ENCODE peak calls at places on chromosomes 13 and 19, in eight cellular contexts. Z, U, T, B, C, V, G and Q are unnamed samples.

GRCh38 chr19:40217027-40217810 is 965 bp downstream of the TTC9B start:
- DNase-seq in C (no peak), G (no peak), Z (no peak), U (no peak), T (peak; percentile 70), B (peak; percentile 76), V (peak; percentile 85), Q (no peak)

GRCh38 chr19:34393629-34394028 is 10.6 kb upstream of the PDCD2L start:
- DNase-seq in V (no peak), C (no peak), Z (no peak), G (no peak), U (no peak), T (no peak), B (no peak), Q (no peak)

GRCh38 chr19:1001538-1002166 is 1.4 kb downstream of the GRIN3B start:
- DNase-seq in C (no peak), Z (peak; percentile 65), G (peak; percentile 64), T (peak; percentile 34), V (no peak), B (no peak), U (no peak), Q (no peak)

GRCh38 chr13:99061411-99061810 is 83.5 kb upstream of the DOCK9 start:
- DNase-seq in B (no peak), T (no peak), V (no peak), C (no peak), U (no peak), Z (no peak), G (no peak), Q (no peak)

GRCh38 chr19:50551034-50551712 is 17.1 kb downstream of the LRRC4B start:
- DNase-seq in G (no peak), U (no peak), C (no peak), B (no peak), T (no peak), Z (no peak), V (no peak), Q (no peak)

GRCh38 chr13:98796191-98796590 is 43.7 kb upstream of the SLC15A1 start:
- DNase-seq in Z (no peak), B (no peak), U (no peak), G (no peak), C (no peak), V (no peak), T (no peak), Q (no peak)

GRCh38 chr19:5131866-5132561 is 163.1 kb downstream of the KDM4B start:
- DNase-seq in Z (no peak), G (no peak), V (no peak), U (no peak), B (no peak), C (no peak), T (no peak), Q (no peak)

GRCh38 chr13:108195146-108195545 is 20.2 kb downstream of the LIG4 start:
- DNase-seq in Z (no peak), U (no peak), B (no peak), T (no peak), C (no peak), G (no peak), V (no peak), Q (no peak)

GRCh38 chr19:55508120-55508519 is 19.9 kb downstream of the SSC5D start:
- DNase-seq in V (no peak), Z (no peak), U (no peak), G (no peak), C (no peak), T (peak; percentile 46), B (no peak), Q (no peak)

GRCh38 chr13:99895428-99895998 is 76.1 kb downstream of the ZIC5 start:
- DNase-seq in C (no peak), G (no peak), T (no peak), B (no peak), U (no peak), Z (no peak), V (no peak), Q (no peak)

GRCh38 chr19:49361438-49362047 is 673 bp downstream of the TEAD2 start:
- DNase-seq in T (peak; percentile 47), U (no peak), V (no peak), B (no peak), Z (no peak), C (peak; percentile 82), G (no peak), Q (peak; percentile 4)

GRCh38 chr19:49213791-49214190 is 56.2 kb downstream of the TRPM4 start:
- DNase-seq in G (no peak), B (no peak), V (no peak), Z (no peak), C (no peak), U (no peak), T (no peak), Q (no peak)

GRCh38 chr19:18843960-18844359 is 12.2 kb downstream of the UPF1 start:
- DNase-seq in V (no peak), U (no peak), B (no peak), Z (no peak), G (no peak), C (no peak), T (no peak), Q (no peak)

GRCh38 chr13:37640499-37640898 is 41.9 kb upstream of the POSTN start:
- DNase-seq in U (peak; percentile 14), B (no peak), G (no peak), Z (no peak), C (no peak), T (peak; percentile 2), V (no peak), Q (peak; percentile 1)

GRCh38 chr19:2603320-2603719 is 99.2 kb downstream of the GNG7 start:
- DNase-seq in T (no peak), G (no peak), Z (no peak), C (peak; percentile 77), V (no peak), U (no peak), B (no peak), Q (no peak)

GRCh38 chr19:5893907-5894703 is 9.5 kb downstream of the NDUFA11 start:
- DNase-seq in U (no peak), V (no peak), G (no peak), B (no peak), Z (no peak), C (no peak), T (no peak), Q (no peak)

GRCh38 chr13:20566917-20567755 is at the start of gene IFT88:
- DNase-seq in G (peak; percentile 52), V (peak; percentile 73), B (peak; percentile 19), Z (peak; percentile 67), C (peak; percentile 95), U (peak; percentile 50), T (peak; percentile 90), Q (peak; percentile 56)

GRCh38 chr13:77514336-77514726 is 21.2 kb upstream of the SCEL start:
- DNase-seq in U (no peak), C (no peak), Z (no peak), V (no peak), B (no peak), T (no peak), G (no peak), Q (no peak)

GRCh38 chr19:39971380-39971841 is 446 bp downstream of the PSMC4 start:
- DNase-seq in U (no peak), Z (no peak), C (no peak), T (no peak), G (no peak), V (no peak), B (no peak), Q (no peak)

GRCh38 chr13:83716121-83716520 is 166.2 kb downstream of the SLITRK1 start:
- DNase-seq in U (no peak), Z (no peak), B (no peak), G (no peak), V (no peak), C (no peak), T (no peak), Q (no peak)

GRCh38 chr19:45922281-45922680 is 7.7 kb upstream of the NANOS2 start:
- DNase-seq in U (no peak), B (no peak), Z (no peak), T (no peak), G (no peak), V (no peak), C (no peak), Q (no peak)

GRCh38 chr19:58518261-58519086 is 1.1 kb downstream of the ZBTB45 start:
- DNase-seq in Z (no peak), V (no peak), B (no peak), T (peak; percentile 40), U (no peak), G (no peak), C (no peak), Q (no peak)

GRCh38 chr13:101454767-101455166 is 2.3 kb downstream of the ITGBL1 start:
- DNase-seq in B (no peak), C (no peak), T (no peak), G (no peak), U (no peak), V (no peak), Z (no peak), Q (no peak)

GRCh38 chr13:74930402-74931165 is 551.4 kb downstream of the TBC1D4 start:
- DNase-seq in V (no peak), Z (no peak), U (no peak), B (no peak), T (no peak), G (no peak), C (no peak), Q (no peak)

GRCh38 chr19:56476671-56477428 is at the start of gene ZNF667:
- DNase-seq in Z (no peak), G (no peak), C (peak; percentile 47), V (no peak), T (no peak), U (no peak), B (no peak), Q (no peak)

GRCh38 chr13:81394605-81395004 is 1053.7 kb upstream of the SPRY2 start:
- DNase-seq in C (no peak), V (no peak), B (no peak), G (no peak), T (peak; percentile 34), Z (no peak), U (no peak), Q (no peak)